ENCODE peak calls at places on chromosome 1, in four cellular contexts. H is kidney glomerular epithelial cell, O is BE2C, L is NCI-H1105. N is an unnamed sample.

GRCh38 chr1:100622506-100622905 is 84.6 kb downstream of the GPR88 start:
- DNase-seq in O (no peak), H (no peak), L (no peak), N (no peak)

GRCh38 chr1:227781314-227781930 is 34.1 kb upstream of the PRSS38 start:
- DNase-seq in O (no peak), H (no peak), L (no peak), N (no peak)

GRCh38 chr1:145927916-145928647 is 798 bp upstream of the RBM8A start:
- DNase-seq in H (peak; percentile 39), O (no peak), L (no peak), N (peak; percentile 40)

GRCh38 chr1:3663999-3664699 is 11.8 kb downstream of the TP73 start:
- DNase-seq in H (no peak), L (peak; percentile 92), O (no peak), N (peak; percentile 4)

GRCh38 chr1:248596615-248597014 is 885 bp downstream of the OR2T10 start:
- DNase-seq in H (no peak), L (no peak), O (no peak), N (no peak)

GRCh38 chr1:225770586-225771248 is 6.9 kb upstream of the SRP9 start:
- DNase-seq in H (no peak), L (no peak), O (no peak), N (no peak)

GRCh38 chr1:184424171-184424570 is 37.3 kb downstream of the C1orf21 start:
- DNase-seq in H (no peak), O (no peak), L (no peak), N (no peak)

GRCh38 chr1:193322218-193322617 is 135.8 kb upstream of the B3GALT2 start:
- DNase-seq in H (peak; percentile 84), L (no peak), O (no peak), N (no peak)

GRCh38 chr1:243792401-243792800 is 57.6 kb downstream of the AKT3 start:
- DNase-seq in H (no peak), L (no peak), O (no peak), N (no peak)

GRCh38 chr1:228030451-228031201 is 23.8 kb downstream of the WNT3A start:
- DNase-seq in H (no peak), O (no peak), L (no peak), N (no peak)

GRCh38 chr1:25642710-25643109 is 26.1 kb downstream of the MAN1C1 start:
- DNase-seq in O (no peak), H (no peak), L (no peak), N (no peak)

GRCh38 chr1:15988856-15989736 is 13.2 kb upstream of the ZBTB17 start:
- DNase-seq in O (no peak), H (no peak), L (no peak), N (no peak)

GRCh38 chr1:3359346-3360157 is 94.9 kb upstream of the ARHGEF16 start:
- DNase-seq in H (no peak), L (peak; percentile 30), O (no peak), N (no peak)

GRCh38 chr1:102790997-102791396 is 317.3 kb downstream of the COL11A1 start:
- DNase-seq in H (no peak), O (peak; percentile 25), L (no peak), N (no peak)

GRCh38 chr1:231924183-231924582 is 297.6 kb downstream of the DISC1 start:
- DNase-seq in O (no peak), L (no peak), H (no peak), N (no peak)

GRCh38 chr1:198102454-198102791 is 54.4 kb upstream of the NEK7 start:
- DNase-seq in L (no peak), O (no peak), H (no peak), N (no peak)

GRCh38 chr1:246659594-246660140 is 64.5 kb upstream of the SCCPDH start:
- DNase-seq in L (no peak), O (no peak), H (no peak), N (no peak)

GRCh38 chr1:96362623-96363022 is 359.0 kb upstream of the PTBP2 start:
- DNase-seq in L (no peak), H (peak; percentile 100), O (no peak), N (no peak)

GRCh38 chr1:101884621-101885020 is 112.1 kb downstream of the OLFM3 start:
- DNase-seq in H (no peak), O (no peak), L (no peak), N (no peak)

GRCh38 chr1:58882322-58882951 is 98.6 kb upstream of the JUN start:
- DNase-seq in H (no peak), L (no peak), O (no peak), N (no peak)

GRCh38 chr1:200362421-200362820 is 47.4 kb downstream of the ZNF281 start:
- DNase-seq in O (no peak), L (no peak), H (no peak), N (no peak)

GRCh38 chr1:25914074-25914995 is 8.1 kb upstream of the STMN1 start:
- DNase-seq in H (no peak), O (no peak), L (no peak), N (no peak)

GRCh38 chr1:40383488-40384412 is 10.2 kb downstream of the SMAP2 start:
- DNase-seq in L (no peak), O (no peak), H (no peak), N (no peak)

GRCh38 chr1:106798991-106799390 is 257.5 kb upstream of the PRMT6 start:
- DNase-seq in H (no peak), L (no peak), O (no peak), N (peak; percentile 6)

GRCh38 chr1:205472737-205473565 is 17.1 kb upstream of the BLACAT1 start:
- DNase-seq in O (peak; percentile 43), H (no peak), L (no peak), N (peak; percentile 78)

GRCh38 chr1:209040351-209040750 is 543.2 kb upstream of the CAMK1G start:
- DNase-seq in H (no peak), O (no peak), L (no peak), N (no peak)

GRCh38 chr1:1424623-1425229 is 3.6 kb upstream of the ANKRD65 start:
- DNase-seq in L (no peak), O (no peak), H (no peak), N (no peak)

N was measured in WERI-Rb-1.